ENCODE peak calls at places on chromosome X, in nine cellular contexts. One of them, this sample, is unnamed.

GRCh38 chrX:10557166-10557565 is 63.2 kb downstream of the MID1 start:
- DNase-seq in H1: no peak
- DNase-seq in GM23338: no peak
- DNase-seq in ascending aorta: no peak
- DNase-seq in foreskin keratinocyte: no peak
- DNase-seq in HFFc6: no peak
- DNase-seq in astrocyte of the spinal cord: no peak
- DNase-seq in RWPE1: no peak
- DNase-seq in GM20000: no peak
- DNase-seq in this sample: no peak

GRCh38 chrX:17592117-17592516 is 145.2 kb upstream of the SCML1 start:
- DNase-seq in GM23338: no peak
- DNase-seq in HFFc6: peak; percentile 7
- DNase-seq in RWPE1: no peak
- DNase-seq in foreskin keratinocyte: no peak
- DNase-seq in astrocyte of the spinal cord: peak; percentile 53
- DNase-seq in GM20000: no peak
- DNase-seq in H1: no peak
- DNase-seq in ascending aorta: no peak
- DNase-seq in this sample: no peak

GRCh38 chrX:3295731-3296130 is 50.7 kb downstream of the MXRA5 start:
- DNase-seq in RWPE1: peak; percentile 37
- DNase-seq in GM20000: no peak
- DNase-seq in H1: peak; percentile 54
- DNase-seq in foreskin keratinocyte: no peak
- DNase-seq in astrocyte of the spinal cord: no peak
- DNase-seq in GM23338: peak; percentile 70
- DNase-seq in ascending aorta: no peak
- DNase-seq in HFFc6: no peak
- DNase-seq in this sample: no peak

GRCh38 chrX:47571215-47571614 is 10.2 kb downstream of the ARAF start:
- DNase-seq in RWPE1: no peak
- DNase-seq in H1: no peak
- DNase-seq in foreskin keratinocyte: no peak
- DNase-seq in ascending aorta: no peak
- DNase-seq in astrocyte of the spinal cord: no peak
- DNase-seq in GM20000: no peak
- DNase-seq in HFFc6: no peak
- DNase-seq in GM23338: no peak
- DNase-seq in this sample: no peak

GRCh38 chrX:153539171-153539978 is 21.9 kb downstream of the ATP2B3 start:
- DNase-seq in GM23338: peak; percentile 69
- DNase-seq in RWPE1: peak; percentile 35
- DNase-seq in HFFc6: peak; percentile 46
- DNase-seq in GM20000: peak; percentile 73
- DNase-seq in ascending aorta: peak; percentile 74
- DNase-seq in astrocyte of the spinal cord: peak; percentile 27
- DNase-seq in foreskin keratinocyte: no peak
- DNase-seq in H1: peak; percentile 84
- DNase-seq in this sample: peak; percentile 73

GRCh38 chrX:15129412-15129811 is 140.5 kb downstream of the ASB9 start:
- DNase-seq in H1: no peak
- DNase-seq in RWPE1: no peak
- DNase-seq in foreskin keratinocyte: no peak
- DNase-seq in astrocyte of the spinal cord: no peak
- DNase-seq in GM23338: no peak
- DNase-seq in HFFc6: no peak
- DNase-seq in GM20000: no peak
- DNase-seq in ascending aorta: no peak
- DNase-seq in this sample: no peak

GRCh38 chrX:1542994-1543725 is 6.2 kb upstream of the P2RY8 start:
- DNase-seq in foreskin keratinocyte: no peak
- DNase-seq in HFFc6: no peak
- DNase-seq in GM23338: no peak
- DNase-seq in astrocyte of the spinal cord: no peak
- DNase-seq in ascending aorta: peak; percentile 38
- DNase-seq in RWPE1: no peak
- DNase-seq in GM20000: no peak
- DNase-seq in H1: no peak
- DNase-seq in this sample: no peak

GRCh38 chrX:134764202-134764785 is 106.0 kb upstream of the PLAC1 start:
- DNase-seq in HFFc6: peak; percentile 34
- DNase-seq in ascending aorta: no peak
- DNase-seq in H1: no peak
- DNase-seq in GM20000: peak; percentile 32
- DNase-seq in foreskin keratinocyte: peak; percentile 59
- DNase-seq in RWPE1: peak; percentile 86
- DNase-seq in astrocyte of the spinal cord: peak; percentile 23
- DNase-seq in GM23338: peak; percentile 87
- DNase-seq in this sample: no peak

GRCh38 chrX:10486373-10486772 is 134.0 kb downstream of the MID1 start:
- DNase-seq in ascending aorta: peak; percentile 70
- DNase-seq in H1: no peak
- DNase-seq in GM20000: no peak
- DNase-seq in GM23338: no peak
- DNase-seq in HFFc6: peak; percentile 9
- DNase-seq in RWPE1: peak; percentile 41
- DNase-seq in foreskin keratinocyte: peak; percentile 76
- DNase-seq in astrocyte of the spinal cord: peak; percentile 65
- DNase-seq in this sample: no peak

GRCh38 chrX:17375631-17376380 is 806 bp downstream of the NHS start:
- DNase-seq in GM20000: no peak
- DNase-seq in foreskin keratinocyte: peak; percentile 8
- DNase-seq in H1: peak; percentile 53
- DNase-seq in RWPE1: no peak
- DNase-seq in astrocyte of the spinal cord: peak; percentile 9
- DNase-seq in ascending aorta: no peak
- DNase-seq in HFFc6: peak; percentile 32
- DNase-seq in GM23338: peak; percentile 36
- DNase-seq in this sample: peak; percentile 15

GRCh38 chrX:67328496-67328895 is 215.3 kb upstream of the AR start:
- DNase-seq in astrocyte of the spinal cord: no peak
- DNase-seq in GM20000: no peak
- DNase-seq in H1: no peak
- DNase-seq in foreskin keratinocyte: no peak
- DNase-seq in ascending aorta: no peak
- DNase-seq in RWPE1: no peak
- DNase-seq in GM23338: no peak
- DNase-seq in HFFc6: no peak
- DNase-seq in this sample: no peak

GRCh38 chrX:149937881-149938426 is 337 bp downstream of the EOLA2 start:
- DNase-seq in GM20000: no peak
- DNase-seq in H1: no peak
- DNase-seq in RWPE1: no peak
- DNase-seq in HFFc6: no peak
- DNase-seq in ascending aorta: peak; percentile 69
- DNase-seq in foreskin keratinocyte: no peak
- DNase-seq in astrocyte of the spinal cord: peak; percentile 1
- DNase-seq in GM23338: peak; percentile 20
- DNase-seq in this sample: no peak

GRCh38 chrX:68299923-68300322 is 133.4 kb downstream of the OPHN1 start:
- DNase-seq in astrocyte of the spinal cord: no peak
- DNase-seq in H1: no peak
- DNase-seq in GM23338: no peak
- DNase-seq in GM20000: no peak
- DNase-seq in RWPE1: no peak
- DNase-seq in HFFc6: no peak
- DNase-seq in foreskin keratinocyte: no peak
- DNase-seq in ascending aorta: no peak
- DNase-seq in this sample: no peak

GRCh38 chrX:65697915-65698796 is 30.7 kb downstream of the MSN start:
- DNase-seq in GM20000: peak; percentile 29
- DNase-seq in foreskin keratinocyte: peak; percentile 44
- DNase-seq in ascending aorta: no peak
- DNase-seq in HFFc6: peak; percentile 4
- DNase-seq in RWPE1: no peak
- DNase-seq in H1: no peak
- DNase-seq in astrocyte of the spinal cord: no peak
- DNase-seq in GM23338: peak; percentile 15
- DNase-seq in this sample: peak; percentile 73

GRCh38 chrX:123648028-123648810 is 84.6 kb downstream of the THOC2 start:
- DNase-seq in foreskin keratinocyte: no peak
- DNase-seq in GM20000: no peak
- DNase-seq in RWPE1: no peak
- DNase-seq in HFFc6: no peak
- DNase-seq in GM23338: peak; percentile 86
- DNase-seq in ascending aorta: no peak
- DNase-seq in H1: peak; percentile 54
- DNase-seq in astrocyte of the spinal cord: peak; percentile 78
- DNase-seq in this sample: no peak

GRCh38 chrX:107654778-107655761 is 26.8 kb downstream of the PRPS1 start:
- DNase-seq in GM23338: peak; percentile 90
- DNase-seq in astrocyte of the spinal cord: peak; percentile 89
- DNase-seq in HFFc6: peak; percentile 93
- DNase-seq in foreskin keratinocyte: peak; percentile 95
- DNase-seq in GM20000: peak; percentile 13
- DNase-seq in H1: peak; percentile 75
- DNase-seq in RWPE1: peak; percentile 61
- DNase-seq in ascending aorta: peak; percentile 88
- DNase-seq in this sample: peak; percentile 75

GRCh38 chrX:14943963-14944362 is 70.7 kb downstream of the MOSPD2 start:
- DNase-seq in RWPE1: no peak
- DNase-seq in astrocyte of the spinal cord: no peak
- DNase-seq in foreskin keratinocyte: no peak
- DNase-seq in HFFc6: no peak
- DNase-seq in GM20000: no peak
- DNase-seq in H1: no peak
- DNase-seq in GM23338: no peak
- DNase-seq in ascending aorta: no peak
- DNase-seq in this sample: no peak

GRCh38 chrX:37883196-37883595 is 35.8 kb upstream of the DYNLT3 start:
- DNase-seq in H1: no peak
- DNase-seq in HFFc6: no peak
- DNase-seq in RWPE1: peak; percentile 4
- DNase-seq in GM23338: peak; percentile 13
- DNase-seq in ascending aorta: no peak
- DNase-seq in GM20000: no peak
- DNase-seq in foreskin keratinocyte: peak; percentile 47
- DNase-seq in astrocyte of the spinal cord: no peak
- DNase-seq in this sample: no peak

GRCh38 chrX:103464071-103464773 is 55.1 kb downstream of the RAB40A start:
- DNase-seq in H1: no peak
- DNase-seq in HFFc6: peak; percentile 48
- DNase-seq in GM23338: peak; percentile 67
- DNase-seq in GM20000: peak; percentile 22
- DNase-seq in astrocyte of the spinal cord: peak; percentile 52
- DNase-seq in RWPE1: no peak
- DNase-seq in ascending aorta: no peak
- DNase-seq in foreskin keratinocyte: peak; percentile 48
- DNase-seq in this sample: no peak

GRCh38 chrX:135973548-135974278 is at the start of gene MMGT1:
- DNase-seq in foreskin keratinocyte: peak; percentile 82
- DNase-seq in GM20000: peak; percentile 89
- DNase-seq in ascending aorta: peak; percentile 87
- DNase-seq in astrocyte of the spinal cord: peak; percentile 88
- DNase-seq in HFFc6: peak; percentile 82
- DNase-seq in H1: peak; percentile 83
- DNase-seq in GM23338: peak; percentile 71
- DNase-seq in RWPE1: peak; percentile 90
- DNase-seq in this sample: peak; percentile 88

DNA sequence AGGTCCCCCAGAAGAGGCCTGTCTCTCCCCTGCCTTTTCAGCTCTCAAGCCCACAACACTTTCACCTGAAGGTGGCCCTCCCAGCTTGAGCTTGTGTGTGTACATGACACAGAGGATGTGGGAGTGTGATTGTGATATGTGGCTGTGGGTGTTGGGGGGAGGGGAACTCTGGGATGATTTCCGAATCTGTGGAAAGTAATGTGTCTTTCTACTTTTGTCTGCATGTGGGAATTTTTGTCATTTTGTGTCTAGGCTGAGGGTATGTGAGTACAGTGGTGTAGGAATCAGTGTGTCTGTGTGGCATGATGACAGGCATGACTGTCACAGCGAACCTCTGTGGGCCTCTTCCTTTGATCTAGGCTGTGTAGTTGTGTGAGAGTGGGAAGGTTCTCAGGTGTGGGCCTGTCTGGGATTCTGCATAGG is 6.4 kb downstream of the SYP start:
- DNase-seq in foreskin keratinocyte: no peak
- DNase-seq in GM20000: no peak
- DNase-seq in ascending aorta: no peak
- DNase-seq in astrocyte of the spinal cord: no peak
- DNase-seq in HFFc6: no peak
- DNase-seq in RWPE1: no peak
- DNase-seq in GM23338: no peak
- DNase-seq in H1: no peak
- DNase-seq in this sample: no peak
- TF ChIP-seq CTCF in foreskin keratinocyte: no peak
- TF ChIP-seq CTCF in GM20000: no peak
- TF ChIP-seq CTCF in ascending aorta: no peak
- TF ChIP-seq CTCF in astrocyte of the spinal cord: no peak
- TF ChIP-seq CTCF in HFFc6: no peak
- TF ChIP-seq CTCF in RWPE1: no peak
- TF ChIP-seq CTCF in GM23338: no peak
- TF ChIP-seq CTCF in H1: no peak
- TF ChIP-seq CTCF in this sample: no peak

DNA sequence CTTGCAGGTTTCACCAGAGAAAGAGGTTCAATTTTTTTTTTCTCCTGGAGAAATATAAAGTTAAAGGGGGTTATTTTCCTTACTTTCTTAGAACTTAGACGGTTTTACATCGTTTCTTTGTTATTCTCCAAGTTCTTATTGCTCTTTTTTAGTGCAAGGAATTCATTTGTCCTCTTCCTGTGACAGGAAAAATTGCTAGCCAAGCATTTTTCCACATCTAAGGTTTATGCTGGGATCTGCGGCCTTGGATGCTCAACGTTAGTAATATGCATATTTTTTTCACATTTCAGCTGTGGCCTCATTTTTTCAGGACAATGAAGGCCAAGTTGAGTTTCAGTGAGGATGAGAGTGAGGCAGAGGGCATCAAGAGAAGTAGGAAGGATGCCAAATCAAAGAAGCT is 948.9 kb downstream of the PCDH19 start:
- DNase-seq in astrocyte of the spinal cord: no peak
- DNase-seq in H1: no peak
- DNase-seq in GM20000: no peak
- DNase-seq in HFFc6: no peak
- DNase-seq in ascending aorta: no peak
- DNase-seq in foreskin keratinocyte: no peak
- DNase-seq in RWPE1: no peak
- DNase-seq in GM23338: no peak
- DNase-seq in this sample: no peak
- TF ChIP-seq CTCF in astrocyte of the spinal cord: no peak
- TF ChIP-seq CTCF in H1: no peak
- TF ChIP-seq CTCF in GM20000: no peak
- TF ChIP-seq CTCF in HFFc6: no peak
- TF ChIP-seq CTCF in ascending aorta: no peak
- TF ChIP-seq CTCF in foreskin keratinocyte: no peak
- TF ChIP-seq CTCF in RWPE1: no peak
- TF ChIP-seq CTCF in GM23338: no peak
- TF ChIP-seq CTCF in this sample: no peak

GRCh38 chrX:101462892-101463291 is 22.4 kb upstream of the ARMCX4 start:
- DNase-seq in GM23338: peak; percentile 52
- DNase-seq in RWPE1: peak; percentile 11
- DNase-seq in foreskin keratinocyte: peak; percentile 9
- DNase-seq in HFFc6: peak; percentile 20
- DNase-seq in H1: no peak
- DNase-seq in ascending aorta: no peak
- DNase-seq in GM20000: no peak
- DNase-seq in astrocyte of the spinal cord: peak; percentile 22
- DNase-seq in this sample: no peak
- TF ChIP-seq CTCF in GM23338: peak; percentile 34
- TF ChIP-seq CTCF in RWPE1: no peak
- TF ChIP-seq CTCF in foreskin keratinocyte: no peak
- TF ChIP-seq CTCF in HFFc6: peak; percentile 52
- TF ChIP-seq CTCF in H1: peak; percentile 39
- TF ChIP-seq CTCF in ascending aorta: no peak
- TF ChIP-seq CTCF in GM20000: no peak
- TF ChIP-seq CTCF in astrocyte of the spinal cord: peak; percentile 42
- TF ChIP-seq CTCF in this sample: peak; percentile 26

GRCh38 chrX:70979136-70979762 is 48.4 kb upstream of the SLC7A3 start:
- DNase-seq in HFFc6: peak; percentile 28
- DNase-seq in H1: peak; percentile 41
- DNase-seq in RWPE1: no peak
- DNase-seq in GM23338: peak; percentile 74
- DNase-seq in astrocyte of the spinal cord: peak; percentile 40
- DNase-seq in foreskin keratinocyte: no peak
- DNase-seq in GM20000: no peak
- DNase-seq in ascending aorta: no peak
- DNase-seq in this sample: no peak
- TF ChIP-seq CTCF in HFFc6: peak; percentile 49
- TF ChIP-seq CTCF in H1: peak; percentile 68
- TF ChIP-seq CTCF in RWPE1: no peak
- TF ChIP-seq CTCF in GM23338: peak; percentile 55
- TF ChIP-seq CTCF in astrocyte of the spinal cord: peak; percentile 51
- TF ChIP-seq CTCF in foreskin keratinocyte: peak; percentile 54
- TF ChIP-seq CTCF in GM20000: no peak
- TF ChIP-seq CTCF in ascending aorta: no peak
- TF ChIP-seq CTCF in this sample: peak; percentile 13

This sample was measured in heart left ventricle.